ENCODE peak calls at places on chromosomes 16 and 17, in eight cellular contexts. One of them, this sample, is unnamed.

GRCh38 chr17:58969156-58969555 is 137.5 kb downstream of the TRIM37 start:
- DNase-seq in gastrocnemius medialis: no peak
- DNase-seq in left ventricle myocardium inferior: no peak
- DNase-seq in breast epithelium: no peak
- DNase-seq in GM12878: no peak
- DNase-seq in hepatocyte: no peak
- DNase-seq in MM.1S: no peak
- DNase-seq in psoas muscle: no peak
- DNase-seq in this sample: no peak

GRCh38 chr16:55760665-55761035 is 72.2 kb downstream of the CES1 start:
- DNase-seq in gastrocnemius medialis: no peak
- DNase-seq in left ventricle myocardium inferior: peak; percentile 62
- DNase-seq in breast epithelium: no peak
- DNase-seq in GM12878: no peak
- DNase-seq in hepatocyte: no peak
- DNase-seq in MM.1S: no peak
- DNase-seq in psoas muscle: peak; percentile 62
- DNase-seq in this sample: no peak

GRCh38 chr17:33987162-33987561 is 267.9 kb upstream of the CCL2 start:
- DNase-seq in gastrocnemius medialis: no peak
- DNase-seq in left ventricle myocardium inferior: no peak
- DNase-seq in breast epithelium: no peak
- DNase-seq in GM12878: no peak
- DNase-seq in hepatocyte: no peak
- DNase-seq in MM.1S: no peak
- DNase-seq in psoas muscle: no peak
- DNase-seq in this sample: peak; percentile 19

GRCh38 chr16:26859086-26859485 is 207.6 kb upstream of the C16orf82 start:
- DNase-seq in gastrocnemius medialis: no peak
- DNase-seq in left ventricle myocardium inferior: no peak
- DNase-seq in breast epithelium: no peak
- DNase-seq in GM12878: no peak
- DNase-seq in hepatocyte: no peak
- DNase-seq in MM.1S: no peak
- DNase-seq in psoas muscle: no peak
- DNase-seq in this sample: no peak

GRCh38 chr17:16908282-16908681 is 63.6 kb downstream of the TNFRSF13B start:
- DNase-seq in gastrocnemius medialis: no peak
- DNase-seq in left ventricle myocardium inferior: no peak
- DNase-seq in breast epithelium: no peak
- DNase-seq in GM12878: no peak
- DNase-seq in hepatocyte: no peak
- DNase-seq in MM.1S: no peak
- DNase-seq in psoas muscle: peak; percentile 2
- DNase-seq in this sample: no peak

GRCh38 chr17:9024497-9024896 is 3.2 kb downstream of the NTN1 start:
- DNase-seq in gastrocnemius medialis: no peak
- DNase-seq in left ventricle myocardium inferior: no peak
- DNase-seq in breast epithelium: no peak
- DNase-seq in GM12878: no peak
- DNase-seq in hepatocyte: no peak
- DNase-seq in MM.1S: no peak
- DNase-seq in psoas muscle: no peak
- DNase-seq in this sample: no peak

GRCh38 chr17:61447358-61447757 is 4.9 kb upstream of the TBX4 start:
- DNase-seq in gastrocnemius medialis: no peak
- DNase-seq in left ventricle myocardium inferior: no peak
- DNase-seq in breast epithelium: peak; percentile 5
- DNase-seq in GM12878: no peak
- DNase-seq in hepatocyte: no peak
- DNase-seq in MM.1S: no peak
- DNase-seq in psoas muscle: no peak
- DNase-seq in this sample: no peak

GRCh38 chr17:65027305-65027704 is 29.2 kb downstream of the GNA13 start:
- DNase-seq in gastrocnemius medialis: no peak
- DNase-seq in left ventricle myocardium inferior: no peak
- DNase-seq in breast epithelium: no peak
- DNase-seq in GM12878: peak; percentile 45
- DNase-seq in hepatocyte: peak; percentile 32
- DNase-seq in MM.1S: no peak
- DNase-seq in psoas muscle: no peak
- DNase-seq in this sample: peak; percentile 36

GRCh38 chr17:4573682-4574081 is 10.6 kb upstream of the SMTNL2 start:
- DNase-seq in gastrocnemius medialis: peak; percentile 92
- DNase-seq in left ventricle myocardium inferior: peak; percentile 67
- DNase-seq in breast epithelium: peak; percentile 15
- DNase-seq in GM12878: no peak
- DNase-seq in hepatocyte: no peak
- DNase-seq in MM.1S: peak; percentile 79
- DNase-seq in psoas muscle: peak; percentile 91
- DNase-seq in this sample: no peak

GRCh38 chr16:58266336-58266735 is 28.5 kb downstream of the PRSS54 start:
- DNase-seq in gastrocnemius medialis: no peak
- DNase-seq in left ventricle myocardium inferior: no peak
- DNase-seq in breast epithelium: no peak
- DNase-seq in GM12878: no peak
- DNase-seq in hepatocyte: no peak
- DNase-seq in MM.1S: no peak
- DNase-seq in psoas muscle: no peak
- DNase-seq in this sample: no peak

GRCh38 chr17:10620823-10621222 is 36.3 kb downstream of the MYH3 start:
- DNase-seq in gastrocnemius medialis: no peak
- DNase-seq in left ventricle myocardium inferior: no peak
- DNase-seq in breast epithelium: no peak
- DNase-seq in GM12878: no peak
- DNase-seq in hepatocyte: peak; percentile 30
- DNase-seq in MM.1S: no peak
- DNase-seq in psoas muscle: no peak
- DNase-seq in this sample: no peak

GRCh38 chr16:66886914-66887313 is 6.6 kb downstream of the PDP2 start:
- DNase-seq in gastrocnemius medialis: no peak
- DNase-seq in left ventricle myocardium inferior: no peak
- DNase-seq in breast epithelium: no peak
- DNase-seq in GM12878: no peak
- DNase-seq in hepatocyte: no peak
- DNase-seq in MM.1S: no peak
- DNase-seq in psoas muscle: no peak
- DNase-seq in this sample: no peak

GRCh38 chr16:2971985-2972784 is 3.0 kb downstream of the PAQR4 start:
- DNase-seq in gastrocnemius medialis: no peak
- DNase-seq in left ventricle myocardium inferior: no peak
- DNase-seq in breast epithelium: no peak
- DNase-seq in GM12878: no peak
- DNase-seq in hepatocyte: no peak
- DNase-seq in MM.1S: no peak
- DNase-seq in psoas muscle: no peak
- DNase-seq in this sample: no peak

GRCh38 chr16:87550510-87550961 is 51.8 kb upstream of the JPH3 start:
- DNase-seq in gastrocnemius medialis: peak; percentile 27
- DNase-seq in left ventricle myocardium inferior: peak; percentile 46
- DNase-seq in breast epithelium: no peak
- DNase-seq in GM12878: no peak
- DNase-seq in hepatocyte: no peak
- DNase-seq in MM.1S: no peak
- DNase-seq in psoas muscle: peak; percentile 70
- DNase-seq in this sample: peak; percentile 25

DNA sequence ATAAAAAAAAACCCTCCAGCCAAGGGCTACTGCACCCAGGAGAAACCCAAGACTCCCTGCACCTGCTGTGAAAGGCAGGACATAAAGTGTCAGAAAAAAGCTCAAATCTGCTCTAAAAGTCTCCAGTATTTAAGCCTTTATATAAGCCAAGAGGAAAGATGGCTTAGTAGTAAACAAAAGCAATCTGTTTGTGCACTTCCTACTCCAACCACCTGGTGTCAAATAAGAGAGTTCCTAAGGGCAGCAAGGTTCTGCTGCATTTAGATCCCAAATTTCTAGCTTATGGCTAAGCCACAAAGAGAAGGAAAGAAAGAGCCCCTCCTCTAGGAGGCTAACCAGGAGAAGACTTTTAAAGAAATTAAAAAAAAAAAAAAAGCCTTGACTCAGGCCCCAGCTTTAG is 20.6 kb downstream of the ACSM1 start:
- DNase-seq in gastrocnemius medialis: no peak
- DNase-seq in left ventricle myocardium inferior: no peak
- DNase-seq in breast epithelium: no peak
- DNase-seq in GM12878: no peak
- DNase-seq in hepatocyte: no peak
- DNase-seq in MM.1S: no peak
- DNase-seq in psoas muscle: no peak
- DNase-seq in this sample: no peak
- TF ChIP-seq CTCF in gastrocnemius medialis: no peak
- TF ChIP-seq CTCF in left ventricle myocardium inferior: no peak
- TF ChIP-seq CTCF in breast epithelium: no peak
- TF ChIP-seq CTCF in GM12878: peak; percentile 8
- TF ChIP-seq CTCF in hepatocyte: peak; percentile 5
- TF ChIP-seq CTCF in MM.1S: no peak
- TF ChIP-seq CTCF in psoas muscle: no peak
- TF ChIP-seq CTCF in this sample: no peak

GRCh38 chr16:88979616-88980015 is 2.6 kb upstream of the CBFA2T3 start:
- DNase-seq in gastrocnemius medialis: no peak
- DNase-seq in left ventricle myocardium inferior: no peak
- DNase-seq in breast epithelium: no peak
- DNase-seq in GM12878: no peak
- DNase-seq in hepatocyte: no peak
- DNase-seq in MM.1S: no peak
- DNase-seq in psoas muscle: no peak
- DNase-seq in this sample: no peak
- H3K27ac ChIP-seq in gastrocnemius medialis: no peak overlapping the region
- H3K27ac ChIP-seq in left ventricle myocardium inferior: no peak overlapping the region
- H3K27ac ChIP-seq in breast epithelium: no peak overlapping the region
- H3K27ac ChIP-seq in GM12878: peak overlapping the region; percentile 98
- H3K27ac ChIP-seq in hepatocyte: no peak overlapping the region
- H3K27ac ChIP-seq in MM.1S: no peak overlapping the region
- H3K27ac ChIP-seq in psoas muscle: no peak overlapping the region
- H3K27ac ChIP-seq in this sample: no peak overlapping the region

GRCh38 chr17:71963341-71963740 is 157.5 kb upstream of the SOX9 start:
- DNase-seq in gastrocnemius medialis: no peak
- DNase-seq in left ventricle myocardium inferior: no peak
- DNase-seq in breast epithelium: no peak
- DNase-seq in GM12878: no peak
- DNase-seq in hepatocyte: no peak
- DNase-seq in MM.1S: no peak
- DNase-seq in psoas muscle: no peak
- DNase-seq in this sample: peak; percentile 23

GRCh38 chr17:71964559-71964958 is 156.3 kb upstream of the SOX9 start:
- DNase-seq in gastrocnemius medialis: no peak
- DNase-seq in left ventricle myocardium inferior: no peak
- DNase-seq in breast epithelium: no peak
- DNase-seq in GM12878: no peak
- DNase-seq in hepatocyte: no peak
- DNase-seq in MM.1S: no peak
- DNase-seq in psoas muscle: no peak
- DNase-seq in this sample: no peak

GRCh38 chr17:71963791-71964190 is 157.0 kb upstream of the SOX9 start:
- DNase-seq in gastrocnemius medialis: no peak
- DNase-seq in left ventricle myocardium inferior: no peak
- DNase-seq in breast epithelium: no peak
- DNase-seq in GM12878: no peak
- DNase-seq in hepatocyte: no peak
- DNase-seq in MM.1S: no peak
- DNase-seq in psoas muscle: no peak
- DNase-seq in this sample: no peak

DNA sequence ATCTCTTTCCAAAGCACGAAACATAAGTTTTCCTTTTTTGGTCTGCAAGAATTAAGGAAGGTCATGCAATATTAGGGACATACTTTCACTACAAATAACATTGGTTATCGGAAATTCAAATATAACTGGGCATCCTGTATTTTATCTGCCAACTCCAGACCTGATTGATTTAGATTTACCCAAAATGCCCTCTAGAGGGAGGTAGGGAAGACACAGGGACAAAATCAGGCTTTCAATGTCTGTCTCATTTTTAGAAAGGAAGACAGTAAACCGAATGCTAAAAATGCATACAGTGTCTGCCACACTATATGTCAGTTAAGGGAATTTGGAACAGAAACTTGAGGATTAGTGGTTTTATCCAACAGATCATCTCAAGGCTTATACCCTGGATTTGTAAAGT is 161.7 kb upstream of the SOX9 start:
- DNase-seq in gastrocnemius medialis: no peak
- DNase-seq in left ventricle myocardium inferior: no peak
- DNase-seq in breast epithelium: no peak
- DNase-seq in GM12878: peak; percentile 1
- DNase-seq in hepatocyte: no peak
- DNase-seq in MM.1S: no peak
- DNase-seq in psoas muscle: no peak
- DNase-seq in this sample: no peak
- TF ChIP-seq CTCF in gastrocnemius medialis: peak; percentile 25
- TF ChIP-seq CTCF in left ventricle myocardium inferior: peak; percentile 45
- TF ChIP-seq CTCF in breast epithelium: peak; percentile 16
- TF ChIP-seq CTCF in GM12878: peak; percentile 39
- TF ChIP-seq CTCF in hepatocyte: peak; percentile 31
- TF ChIP-seq CTCF in MM.1S: peak; percentile 43
- TF ChIP-seq CTCF in psoas muscle: peak; percentile 41
- TF ChIP-seq CTCF in this sample: peak; percentile 31

GRCh38 chr17:82496529-82497434 is 22.8 kb upstream of the FOXK2 start:
- DNase-seq in gastrocnemius medialis: peak; percentile 96
- DNase-seq in left ventricle myocardium inferior: peak; percentile 98
- DNase-seq in breast epithelium: peak; percentile 93
- DNase-seq in GM12878: peak; percentile 78
- DNase-seq in hepatocyte: peak; percentile 99
- DNase-seq in MM.1S: peak; percentile 94
- DNase-seq in psoas muscle: peak; percentile 99
- DNase-seq in this sample: peak; percentile 99
- H3K27ac ChIP-seq in gastrocnemius medialis: peak overlapping the region; percentile 92
- H3K27ac ChIP-seq in left ventricle myocardium inferior: peak overlapping the region; percentile 86
- H3K27ac ChIP-seq in breast epithelium: peak overlapping the region; percentile 84
- H3K27ac ChIP-seq in GM12878: peak overlapping the region; percentile 39
- H3K27ac ChIP-seq in hepatocyte: peak overlapping the region; percentile 59
- H3K27ac ChIP-seq in MM.1S: peak overlapping the region; percentile 57
- H3K27ac ChIP-seq in psoas muscle: peak overlapping the region; percentile 82
- H3K27ac ChIP-seq in this sample: peak overlapping the region; percentile 90